ENCODE peak calls at places on chromosomes 7 and 10, in five cellular contexts. R, Z, G, X and W are unnamed samples.

GRCh38 chr7:55152490-55152889 is 133.7 kb downstream of the EGFR start:
- DNase-seq in R (no peak), Z (no peak), G (no peak), X (no peak), W (no peak)

GRCh38 chr7:2270495-2270894 is 28.5 kb downstream of the NUDT1 start:
- DNase-seq in R (no peak), Z (no peak), G (no peak), X (no peak), W (no peak)

GRCh38 chr10:124005991-124006392 is 87.4 kb downstream of the CHST15 start:
- DNase-seq in R (no peak), Z (no peak), G (no peak), X (no peak), W (no peak)

GRCh38 chr7:14201353-14201752 is 211.9 kb upstream of the ETV1 start:
- DNase-seq in R (peak; percentile 6), Z (no peak), G (no peak), X (no peak), W (no peak)

GRCh38 chr10:124152781-124153600 is 59.6 kb upstream of the CHST15 start:
- DNase-seq in R (peak; percentile 23), Z (peak; percentile 65), G (peak; percentile 57), X (peak; percentile 100), W (no peak)

GRCh38 chr7:90850516-90850915 is 254.4 kb downstream of the CDK14 start:
- DNase-seq in R (no peak), Z (no peak), G (no peak), X (no peak), W (no peak)

GRCh38 chr10:12504628-12505027 is 155.3 kb downstream of the CAMK1D start:
- DNase-seq in R (no peak), Z (no peak), G (no peak), X (no peak), W (peak; percentile 67)

GRCh38 chr7:3888096-3888495 is 587.0 kb downstream of the SDK1 start:
- DNase-seq in R (no peak), Z (no peak), G (no peak), X (no peak), W (no peak)

GRCh38 chr7:34130558-34131285 is 225.4 kb downstream of the BMPER start:
- DNase-seq in R (no peak), Z (no peak), G (no peak), X (no peak), W (no peak)

GRCh38 chr10:74292871-74293427 is 141.9 kb downstream of the ADK start:
- DNase-seq in R (no peak), Z (no peak), G (no peak), X (peak; percentile 10), W (no peak)

GRCh38 chr7:70794962-70795361 is 337.0 kb upstream of the GALNT17 start:
- DNase-seq in R (no peak), Z (no peak), G (no peak), X (no peak), W (no peak)

GRCh38 chr7:70795948-70796347 is 336.0 kb upstream of the GALNT17 start:
- DNase-seq in R (peak; percentile 37), Z (no peak), G (no peak), X (no peak), W (no peak)

GRCh38 chr7:70793767-70794166 is 338.2 kb upstream of the GALNT17 start:
- DNase-seq in R (no peak), Z (no peak), G (no peak), X (no peak), W (no peak)

GRCh38 chr7:70799841-70800405 is 332.0 kb upstream of the GALNT17 start:
- DNase-seq in R (no peak), Z (no peak), G (no peak), X (no peak), W (no peak)

GRCh38 chr7:70797109-70797514 is 334.8 kb upstream of the GALNT17 start:
- DNase-seq in R (peak; percentile 23), Z (no peak), G (no peak), X (no peak), W (no peak)
- TF ChIP-seq POLR2AphosphoS5 in R (no peak), Z (no peak), G (no peak), X (no peak), W (no peak)

GRCh38 chr7:128830231-128831177 is at the start of gene FLNC:
- DNase-seq in R (peak; percentile 71), Z (no peak), G (peak; percentile 28), X (no peak), W (no peak)
- TF ChIP-seq POLR2AphosphoS5 in R (no peak), Z (no peak), G (no peak), X (no peak), W (peak; percentile 69)

DNA sequence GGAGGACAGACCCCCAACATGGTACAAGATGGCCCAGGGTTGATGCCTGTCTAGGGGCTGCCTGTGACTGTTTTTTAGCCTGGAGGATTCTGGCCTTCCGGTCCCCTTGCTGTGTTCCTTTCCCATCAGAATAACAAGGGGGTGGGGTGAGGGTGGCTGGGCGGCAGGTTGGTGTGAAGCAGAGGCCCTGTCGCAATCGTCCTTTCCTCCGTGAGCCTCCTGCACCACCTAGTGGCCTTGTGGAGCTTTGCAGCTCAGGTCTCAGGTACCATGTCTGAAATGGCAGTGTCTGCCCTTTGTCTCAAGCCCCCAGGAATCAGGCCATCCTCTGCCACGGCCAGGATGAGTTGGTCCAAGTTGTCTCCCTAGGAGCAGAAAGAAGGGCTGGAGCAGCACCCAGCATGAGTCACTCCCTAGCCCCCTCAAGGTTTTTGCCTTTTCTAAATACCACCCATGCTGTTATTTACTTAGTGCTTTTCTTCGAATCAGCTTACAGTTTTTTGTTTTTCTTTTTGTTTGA is 24.2 kb downstream of the TACR2 start:
- DNase-seq in R (peak; percentile 97), Z (peak; percentile 51), G (peak; percentile 70), X (peak; percentile 65), W (no peak)
- TF ChIP-seq POLR2AphosphoS5 in R (peak; percentile 52), Z (no peak), G (no peak), X (no peak), W (peak; percentile 41)

GRCh38 chr10:97321807-97322195 is 2.7 kb downstream of the FRAT1 start:
- DNase-seq in R (peak; percentile 62), Z (no peak), G (no peak), X (no peak), W (no peak)

GRCh38 chr10:97318772-97319651 is at the start of gene FRAT1:
- DNase-seq in R (peak; percentile 93), Z (peak; percentile 43), G (peak; percentile 58), X (peak; percentile 84), W (no peak)

GRCh38 chr10:97321032-97321806 is 2.1 kb downstream of the FRAT1 start:
- DNase-seq in R (peak; percentile 79), Z (no peak), G (no peak), X (no peak), W (no peak)

GRCh38 chr10:97320480-97321031 is 1.5 kb downstream of the FRAT1 start:
- DNase-seq in R (peak; percentile 32), Z (no peak), G (no peak), X (no peak), W (no peak)

DNA sequence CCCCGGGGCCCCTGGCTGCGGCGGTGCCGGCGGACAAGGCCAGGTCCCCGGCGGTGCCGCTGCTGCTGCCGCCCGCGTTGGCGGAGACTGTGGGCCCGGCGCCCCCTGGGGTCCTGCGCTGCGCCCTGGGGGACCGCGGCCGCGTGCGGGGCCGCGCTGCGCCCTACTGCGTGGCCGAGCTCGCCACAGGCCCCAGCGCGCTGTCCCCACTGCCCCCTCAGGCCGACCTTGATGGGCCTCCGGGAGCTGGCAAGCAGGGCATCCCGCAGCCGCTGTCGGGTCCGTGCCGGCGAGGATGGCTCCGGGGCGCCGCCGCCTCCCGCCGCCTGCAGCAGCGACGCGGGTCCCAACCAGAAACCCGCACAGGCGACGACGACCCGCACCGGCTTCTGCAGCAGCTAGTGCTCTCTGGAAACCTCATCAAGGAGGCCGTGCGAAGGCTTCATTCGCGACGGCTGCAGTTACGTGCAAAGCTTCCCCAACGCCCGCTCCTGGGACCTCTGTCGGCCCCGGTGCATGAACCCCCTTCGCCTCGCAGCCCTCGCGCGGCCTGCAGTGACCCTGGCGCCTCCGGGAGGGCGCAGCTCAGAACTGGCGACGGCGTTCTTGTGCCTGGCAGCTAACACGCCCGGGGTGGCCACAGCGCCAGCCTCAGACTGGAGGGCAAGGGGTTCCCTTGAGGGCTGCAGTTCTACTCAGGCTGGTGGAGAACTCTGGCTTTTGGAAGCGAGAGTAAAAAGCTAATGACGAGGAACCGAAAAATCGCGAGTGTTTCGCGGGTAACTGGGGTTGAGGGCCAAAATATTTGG is 804 bp downstream of the FRAT1 start:
- DNase-seq in R (peak; percentile 86), Z (no peak), G (no peak), X (no peak), W (no peak)
- TF ChIP-seq POLR2AphosphoS5 in R (no peak), Z (no peak), G (no peak), X (no peak), W (peak; percentile 38)